ENCODE peak calls at places on chromosomes 3 and 15, in eight cellular contexts. K, X, N, M, S, O, L and A are unnamed samples.

GRCh38 chr3:136659253-136659652 is 92.9 kb downstream of the STAG1 start:
- DNase-seq in M (peak; percentile 87), K (peak; percentile 22), N (no peak), L (peak; percentile 90), O (peak; percentile 27), S (no peak), X (peak; percentile 58), A (no peak)

GRCh38 chr15:85778107-85778776 is 16.5 kb downstream of the KLHL25 start:
- DNase-seq in O (no peak), M (no peak), S (no peak), X (no peak), K (no peak), N (no peak), L (peak; percentile 63), A (no peak)

GRCh38 chr3:134423153-134423552 is 48.9 kb upstream of the AMOTL2 start:
- DNase-seq in M (peak; percentile 74), N (no peak), L (no peak), O (no peak), K (no peak), X (peak; percentile 37), S (no peak), A (no peak)

GRCh38 chr3:71008350-71008923 is 575.1 kb downstream of the FOXP1 start:
- DNase-seq in L (no peak), O (peak; percentile 72), M (no peak), S (no peak), K (no peak), X (no peak), N (no peak), A (no peak)

GRCh38 chr15:23548071-23548470 is 17.4 kb upstream of the MKRN3 start:
- DNase-seq in L (no peak), X (no peak), N (no peak), M (no peak), O (no peak), K (no peak), S (no peak), A (no peak)

GRCh38 chr3:140902791-140903190 is 38.8 kb upstream of the SLC25A36 start:
- DNase-seq in M (no peak), N (no peak), X (no peak), L (no peak), S (no peak), K (no peak), O (no peak), A (no peak)

GRCh38 chr15:65092911-65093792 is 16.6 kb downstream of the KBTBD13 start:
- DNase-seq in O (no peak), M (no peak), N (no peak), K (no peak), L (no peak), X (no peak), S (no peak), A (no peak)

GRCh38 chr15:63332367-63333078 is 49.1 kb downstream of the CA12 start:
- DNase-seq in K (no peak), O (peak; percentile 83), N (no peak), S (no peak), X (peak; percentile 92), L (peak; percentile 91), M (peak; percentile 96), A (no peak)

GRCh38 chr3:44968447-44968858 is 7.5 kb downstream of the ZDHHC3 start:
- DNase-seq in K (no peak), M (no peak), O (no peak), S (no peak), L (no peak), X (no peak), N (no peak), A (no peak)

GRCh38 chr3:127406309-127407025 is 118.6 kb upstream of the PRR20G start:
- DNase-seq in N (no peak), L (peak; percentile 13), O (no peak), S (no peak), X (peak; percentile 20), M (peak; percentile 2), K (no peak), A (peak; percentile 25)

GRCh38 chr3:148227534-148227933 is 470.2 kb upstream of the AGTR1 start:
- DNase-seq in N (no peak), O (no peak), X (no peak), K (no peak), M (peak; percentile 39), L (no peak), S (no peak), A (no peak)

GRCh38 chr15:78302579-78302978 is 3.2 kb upstream of the SKIC8 start:
- DNase-seq in M (peak; percentile 85), X (peak; percentile 94), L (no peak), N (no peak), K (no peak), S (no peak), O (no peak), A (no peak)

GRCh38 chr15:95304874-95305271 is 1025.6 kb upstream of the NR2F2 start:
- DNase-seq in X (peak; percentile 30), M (no peak), O (no peak), N (no peak), S (no peak), L (no peak), K (no peak), A (no peak)

GRCh38 chr3:62727576-62727975 is 147.6 kb downstream of the CADPS start:
- DNase-seq in S (no peak), O (peak; percentile 42), X (peak; percentile 15), M (no peak), N (no peak), K (no peak), L (no peak), A (no peak)

GRCh38 chr3:128693696-128694095 is 32.3 kb upstream of the RAB7A start:
- DNase-seq in S (no peak), M (no peak), L (no peak), X (no peak), O (no peak), N (no peak), K (no peak), A (no peak)

GRCh38 chr3:58999134-58999778 is 50.6 kb downstream of the CFAP20DC start:
- DNase-seq in S (no peak), N (no peak), X (peak; percentile 42), M (peak; percentile 33), L (peak; percentile 59), K (no peak), O (no peak), A (no peak)

GRCh38 chr15:31306036-31306425 is 20.6 kb upstream of the KLF13 start:
- DNase-seq in L (no peak), X (no peak), S (no peak), O (no peak), N (no peak), K (no peak), M (no peak), A (no peak)

GRCh38 chr15:50685976-50686467 is 575 bp downstream of the TRPM7 start:
- DNase-seq in N (peak; percentile 91), X (peak; percentile 55), K (no peak), M (peak; percentile 47), O (no peak), S (peak; percentile 73), L (peak; percentile 35), A (peak; percentile 79)

GRCh38 chr3:112634786-112635541 is 6.0 kb downstream of the CCDC80 start:
- DNase-seq in N (no peak), O (peak; percentile 37), M (peak; percentile 33), S (no peak), X (peak; percentile 52), L (peak; percentile 75), K (no peak), A (no peak)

GRCh38 chr15:90818251-90819210 is 49.9 kb upstream of the FURIN start:
- DNase-seq in S (no peak), M (no peak), K (no peak), X (no peak), O (no peak), L (no peak), N (no peak), A (peak; percentile 50)

GRCh38 chr3:95750097-95750496 is 1064.3 kb upstream of the EPHA6 start:
- DNase-seq in N (no peak), X (no peak), O (no peak), K (no peak), L (peak; percentile 35), M (no peak), S (no peak), A (no peak)

GRCh38 chr3:114446605-114447004 is 152.8 kb downstream of the TIGIT start:
- DNase-seq in M (no peak), S (no peak), K (no peak), X (no peak), N (no peak), O (peak; percentile 11), L (no peak), A (no peak)

GRCh38 chr3:4825572-4826236 is 153.5 kb upstream of the BHLHE40 start:
- DNase-seq in L (no peak), X (no peak), M (no peak), S (no peak), O (no peak), N (no peak), K (no peak), A (peak; percentile 59)

GRCh38 chr3:85740561-85740960 is 781.8 kb downstream of the CADM2 start:
- DNase-seq in O (no peak), K (no peak), N (no peak), S (no peak), L (no peak), M (no peak), X (no peak), A (no peak)

GRCh38 chr3:104514776-104515175 is 851.9 kb upstream of the ALCAM start:
- DNase-seq in M (no peak), K (no peak), S (no peak), O (no peak), X (no peak), N (no peak), L (no peak), A (no peak)

GRCh38 chr15:58438956-58439355 is 7.2 kb downstream of the LIPC start:
- DNase-seq in M (peak; percentile 46), S (peak; percentile 3), N (peak; percentile 20), O (peak; percentile 72), L (peak; percentile 70), X (peak; percentile 76), K (no peak), A (no peak)

GRCh38 chr3:142276780-142277179 is 51.4 kb upstream of the GK5 start:
- DNase-seq in L (peak; percentile 54), M (peak; percentile 67), N (no peak), X (peak; percentile 65), K (no peak), O (no peak), S (no peak), A (no peak)

GRCh38 chr15:81001180-81002003 is 669 bp downstream of the TLNRD1 start:
- DNase-seq in L (no peak), O (peak; percentile 55), K (no peak), S (peak; percentile 55), N (peak; percentile 53), M (peak; percentile 35), X (peak; percentile 59), A (peak; percentile 60)

GRCh38 chr3:194424953-194425352 is 25.9 kb upstream of the GP5 start:
- DNase-seq in N (no peak), M (no peak), L (no peak), S (no peak), O (no peak), X (no peak), K (no peak), A (no peak)

GRCh38 chr3:194687638-194688206 is 2.0 kb downstream of the FAM43A start:
- DNase-seq in M (peak; percentile 51), X (peak; percentile 49), N (peak; percentile 31), K (no peak), O (no peak), S (peak; percentile 66), L (no peak), A (peak; percentile 81)

GRCh38 chr3:49553320-49553689 is 972 bp upstream of the BSN start:
- DNase-seq in O (no peak), N (no peak), M (peak; percentile 48), X (peak; percentile 52), K (no peak), S (no peak), L (peak; percentile 30), A (no peak)

GRCh38 chr3:108391917-108392585 is 95.7 kb downstream of the HHLA2 start:
- DNase-seq in L (no peak), N (no peak), K (no peak), X (no peak), O (no peak), M (peak; percentile 40), S (no peak), A (no peak)

GRCh38 chr3:13219902-13220296 is 146.7 kb upstream of the IQSEC1 start:
- DNase-seq in N (no peak), L (no peak), X (no peak), O (no peak), K (no peak), S (no peak), M (no peak), A (no peak)

GRCh38 chr3:119322021-119322522 is 27.9 kb downstream of the ARHGAP31 start:
- DNase-seq in K (no peak), L (peak; percentile 77), S (no peak), N (no peak), M (peak; percentile 47), O (no peak), X (peak; percentile 55), A (no peak)